ENCODE peak calls at places on chromosomes 4 and X, in ten cellular contexts. U, E, O, R, J, C, Z, V, N and M are unnamed samples.

GRCh38 chrX:147927220-147927619 is 15.5 kb downstream of the FMR1 start:
- DNase-seq in U (no peak), E (no peak), O (no peak), R (no peak), J (no peak), C (no peak), Z (no peak), V (no peak), N (no peak), M (no peak)

GRCh38 chr4:102734591-102735385 is 26.0 kb downstream of the MANBA start:
- DNase-seq in U (peak), E (no peak), O (no peak), R (no peak), J (no peak), C (no peak), Z (peak), V (peak), N (no peak), M (no peak)

GRCh38 chr4:85869156-85869555 is 394.2 kb downstream of the ARHGAP24 start:
- DNase-seq in U (no peak), E (no peak), O (no peak), R (peak), J (no peak), C (no peak), Z (peak), V (no peak), N (no peak), M (no peak)

GRCh38 chrX:122856205-122856604 is 327.9 kb upstream of the GRIA3 start:
- DNase-seq in U (no peak), E (no peak), O (no peak), R (no peak), J (no peak), C (no peak), Z (no peak), V (no peak), N (no peak), M (no peak)

GRCh38 chrX:100413231-100413630 is 3.2 kb upstream of the PCDH19 start:
- DNase-seq in U (peak), E (no peak), O (no peak), R (peak), J (peak), C (no peak), Z (peak), V (no peak), N (no peak), M (peak)

GRCh38 chr4:23476514-23477090 is 413.2 kb downstream of the PPARGC1A start:
- DNase-seq in U (no peak), E (no peak), O (no peak), R (no peak), J (no peak), C (no peak), Z (no peak), V (peak), N (no peak), M (no peak)

GRCh38 chrX:107429090-107429489 is 20.4 kb upstream of the FRMPD3 start:
- DNase-seq in U (peak), E (no peak), O (peak), R (peak), J (no peak), C (no peak), Z (peak), V (no peak), N (no peak), M (peak)

GRCh38 chrX:50920132-50920531 is 9.6 kb downstream of the BMP15 start:
- DNase-seq in U (peak), E (no peak), O (no peak), R (peak), J (no peak), C (no peak), Z (peak), V (no peak), N (no peak), M (no peak)

GRCh38 chr4:176883681-176884418 is 91.1 kb upstream of the VEGFC start:
- DNase-seq in U (peak), E (no peak), O (no peak), R (peak), J (no peak), C (no peak), Z (peak), V (peak), N (no peak), M (no peak)

GRCh38 chrX:48785525-48786214 is 720 bp upstream of the GATA1 start:
- DNase-seq in U (no peak), E (no peak), O (no peak), R (no peak), J (no peak), C (peak), Z (no peak), V (no peak), N (no peak), M (no peak)

GRCh38 chr4:180840142-180840541 is 1403.1 kb upstream of the TENM3 start:
- DNase-seq in U (no peak), E (no peak), O (no peak), R (no peak), J (no peak), C (no peak), Z (no peak), V (no peak), N (no peak), M (no peak)

GRCh38 chrX:104420907-104421306 is 145.1 kb upstream of the IL1RAPL2 start:
- DNase-seq in U (no peak), E (no peak), O (no peak), R (no peak), J (no peak), C (no peak), Z (no peak), V (no peak), N (no peak), M (no peak)

GRCh38 chr4:55554453-55555030 is 7.8 kb upstream of the CLOCK start:
- DNase-seq in U (peak), E (no peak), O (no peak), R (peak), J (no peak), C (no peak), Z (peak), V (no peak), N (no peak), M (no peak)

GRCh38 chr4:14994242-14994641 is 8.0 kb upstream of the CPEB2 start:
- DNase-seq in U (peak), E (no peak), O (no peak), R (peak), J (no peak), C (no peak), Z (peak), V (no peak), N (no peak), M (no peak)

GRCh38 chr4:89509708-89510269 is 202.2 kb upstream of the GPRIN3 start:
- DNase-seq in U (peak), E (no peak), O (no peak), R (peak), J (no peak), C (no peak), Z (peak), V (no peak), N (no peak), M (no peak)

GRCh38 chr4:40669504-40669903 is 39.8 kb upstream of the RBM47 start:
- DNase-seq in U (no peak), E (no peak), O (no peak), R (no peak), J (no peak), C (no peak), Z (no peak), V (no peak), N (no peak), M (no peak)

GRCh38 chr4:43391084-43391483 is 498.6 kb downstream of the GRXCR1 start:
- DNase-seq in U (no peak), E (no peak), O (no peak), R (no peak), J (no peak), C (no peak), Z (no peak), V (no peak), N (no peak), M (no peak)

GRCh38 chr4:54879576-54879975 is 221.8 kb downstream of the KIT start:
- DNase-seq in U (peak), E (no peak), O (no peak), R (peak), J (no peak), C (no peak), Z (peak), V (no peak), N (no peak), M (no peak)

GRCh38 chr4:6668391-6668790 is 25.3 kb upstream of the S100P start:
- DNase-seq in U (peak), E (no peak), O (no peak), R (peak), J (no peak), C (no peak), Z (peak), V (peak), N (no peak), M (no peak)

GRCh38 chrX:153807976-153808375 is 13.5 kb downstream of the SSR4 start:
- DNase-seq in U (no peak), E (no peak), O (no peak), R (no peak), J (no peak), C (no peak), Z (no peak), V (no peak), N (no peak), M (no peak)

GRCh38 chr4:189202869-189203271 is 737.8 kb upstream of the FRG1 start:
- DNase-seq in U (peak), E (no peak), O (no peak), R (peak), J (no peak), C (no peak), Z (peak), V (no peak), N (no peak), M (no peak)

GRCh38 chrX:12903646-12904045 is 2.8 kb upstream of the TLR8 start:
- DNase-seq in U (peak), E (no peak), O (no peak), R (peak), J (no peak), C (no peak), Z (no peak), V (no peak), N (no peak), M (no peak)

GRCh38 chr4:155602351-155603140 is 64.1 kb upstream of the GUCY1A1 start:
- DNase-seq in U (peak), E (no peak), O (no peak), R (no peak), J (no peak), C (no peak), Z (no peak), V (no peak), N (no peak), M (no peak)

GRCh38 chr4:77358315-77358928 is 201.4 kb downstream of the CCNG2 start:
- DNase-seq in U (peak), E (no peak), O (peak), R (peak), J (no peak), C (no peak), Z (peak), V (peak), N (peak), M (peak)

GRCh38 chr4:185656467-185656890 is 121.2 kb upstream of the PDLIM3 start:
- DNase-seq in U (peak), E (peak), O (peak), R (peak), J (peak), C (no peak), Z (peak), V (no peak), N (no peak), M (no peak)

GRCh38 chr4:168587326-168588125 is 90.7 kb downstream of the PALLD start:
- DNase-seq in U (peak), E (no peak), O (no peak), R (peak), J (no peak), C (no peak), Z (peak), V (peak), N (no peak), M (no peak)

GRCh38 chrX:102858826-102859627 is 78.0 kb upstream of the RAB40AL start:
- DNase-seq in U (peak), E (no peak), O (no peak), R (no peak), J (no peak), C (no peak), Z (no peak), V (no peak), N (no peak), M (no peak)

GRCh38 chr4:47122592-47123291 is 91.4 kb downstream of the GABRB1 start:
- DNase-seq in U (peak), E (no peak), O (peak), R (peak), J (peak), C (no peak), Z (peak), V (peak), N (peak), M (peak)

GRCh38 chr4:138671106-138671505 is 344.5 kb upstream of the NOCT start:
- DNase-seq in U (no peak), E (no peak), O (no peak), R (no peak), J (no peak), C (no peak), Z (no peak), V (no peak), N (no peak), M (no peak)

GRCh38 chr4:142563682-142564291 is 282.3 kb downstream of the INPP4B start:
- DNase-seq in U (peak), E (no peak), O (no peak), R (no peak), J (no peak), C (no peak), Z (peak), V (peak), N (no peak), M (no peak)

DNA sequence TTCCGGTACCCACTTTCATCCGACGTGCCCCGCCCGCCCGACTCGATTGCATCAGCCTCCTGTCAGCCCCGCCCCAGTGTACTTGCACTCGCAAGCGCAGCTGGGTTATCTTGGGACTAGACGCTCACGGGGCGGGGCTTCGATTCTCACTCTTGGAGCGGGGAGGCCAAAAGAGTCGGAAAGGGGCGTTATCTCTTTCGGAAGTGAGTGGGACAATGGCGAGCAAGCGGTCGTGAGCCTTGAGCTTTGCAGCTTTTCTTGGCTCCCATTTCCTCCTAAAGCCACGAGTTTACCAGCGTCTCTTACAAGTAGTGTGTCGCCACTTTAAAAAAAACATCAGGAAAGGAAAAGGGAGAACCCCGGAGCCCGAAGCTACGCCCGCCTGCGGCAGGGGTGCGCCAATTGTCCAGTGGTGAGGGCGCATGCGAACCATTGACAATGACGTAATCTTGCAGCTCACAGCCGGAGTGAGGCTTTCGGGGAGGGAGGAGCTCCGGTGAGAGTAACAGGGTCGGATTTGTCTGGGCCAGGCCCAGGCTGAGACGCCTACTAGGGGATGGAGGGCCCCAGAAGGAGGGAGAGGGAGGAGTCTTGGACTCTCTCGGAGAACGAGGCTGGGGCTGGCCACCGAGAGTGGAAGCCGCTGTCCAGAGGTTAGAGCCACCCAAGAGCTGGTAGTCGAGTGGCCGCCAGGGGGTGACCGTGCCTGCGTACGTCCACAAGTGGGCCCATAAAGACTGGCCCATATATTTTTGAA is 109.5 kb downstream of the GNL3L start:
- DNase-seq in U (peak), E (peak), O (peak), R (peak), J (peak), C (peak), Z (peak), V (peak), N (peak), M (peak)
- TF ChIP-seq CTCF in U (peak), E (peak), O (peak), R (peak), J (peak), C (no peak), Z (peak), V (peak), N (peak), M (peak)

DNA sequence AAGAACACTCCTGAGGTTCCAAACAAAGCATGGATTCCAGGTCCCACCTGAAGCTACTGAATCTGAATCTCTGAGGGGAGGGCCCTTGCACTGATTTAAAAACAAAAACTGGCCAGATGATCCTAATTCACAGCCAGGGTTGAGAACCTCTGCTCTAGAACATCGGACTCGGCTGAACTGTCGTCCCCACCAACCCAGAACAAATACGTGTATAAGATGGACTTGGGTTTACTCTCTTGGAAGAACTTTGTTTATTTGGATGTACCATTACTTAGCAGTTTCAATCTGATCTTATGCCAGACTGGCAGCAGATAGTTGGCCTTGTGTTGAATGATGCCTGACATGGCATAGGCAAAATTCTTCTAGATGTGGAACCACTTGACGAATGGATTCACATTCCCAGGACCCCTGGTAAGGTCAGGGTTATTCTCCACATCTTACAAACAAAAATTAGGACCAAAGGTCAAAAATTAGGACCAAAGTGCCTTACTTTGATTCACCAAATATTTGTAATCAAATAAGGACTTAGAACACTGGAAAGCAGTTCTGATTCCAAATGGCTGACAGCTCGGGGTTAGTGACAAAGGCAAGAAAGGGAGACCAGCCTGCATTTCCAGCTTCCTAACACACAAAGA is 29.0 kb downstream of the CHST7 start:
- DNase-seq in U (no peak), E (no peak), O (no peak), R (no peak), J (no peak), C (peak), Z (no peak), V (no peak), N (no peak), M (no peak)
- TF ChIP-seq CTCF in U (no peak), E (no peak), O (no peak), R (no peak), J (no peak), C (no peak), Z (no peak), V (no peak), N (no peak), M (no peak)

GRCh38 chrX:119181491-119181890 is 53.9 kb upstream of the KIAA1210 start:
- DNase-seq in U (no peak), E (no peak), O (no peak), R (peak), J (no peak), C (no peak), Z (peak), V (no peak), N (no peak), M (no peak)
- TF ChIP-seq CTCF in U (peak), E (no peak), O (no peak), R (peak), J (no peak), C (no peak), Z (peak), V (peak), N (peak), M (no peak)

GRCh38 chr4:74039065-74039763 is 725 bp upstream of the CXCL3 start:
- DNase-seq in U (peak), E (no peak), O (no peak), R (peak), J (no peak), C (no peak), Z (peak), V (no peak), N (no peak), M (no peak)

GRCh38 chr4:74037076-74037475 is 1.4 kb downstream of the CXCL3 start:
- DNase-seq in U (no peak), E (no peak), O (no peak), R (no peak), J (no peak), C (no peak), Z (peak), V (no peak), N (no peak), M (no peak)

GRCh38 chr4:74042681-74043080 is 4.2 kb upstream of the CXCL3 start:
- DNase-seq in U (no peak), E (no peak), O (peak), R (no peak), J (no peak), C (no peak), Z (no peak), V (no peak), N (no peak), M (no peak)

GRCh38 chr4:74041418-74041817 is 2.9 kb upstream of the CXCL3 start:
- DNase-seq in U (no peak), E (no peak), O (no peak), R (no peak), J (no peak), C (no peak), Z (no peak), V (no peak), N (no peak), M (no peak)

DNA sequence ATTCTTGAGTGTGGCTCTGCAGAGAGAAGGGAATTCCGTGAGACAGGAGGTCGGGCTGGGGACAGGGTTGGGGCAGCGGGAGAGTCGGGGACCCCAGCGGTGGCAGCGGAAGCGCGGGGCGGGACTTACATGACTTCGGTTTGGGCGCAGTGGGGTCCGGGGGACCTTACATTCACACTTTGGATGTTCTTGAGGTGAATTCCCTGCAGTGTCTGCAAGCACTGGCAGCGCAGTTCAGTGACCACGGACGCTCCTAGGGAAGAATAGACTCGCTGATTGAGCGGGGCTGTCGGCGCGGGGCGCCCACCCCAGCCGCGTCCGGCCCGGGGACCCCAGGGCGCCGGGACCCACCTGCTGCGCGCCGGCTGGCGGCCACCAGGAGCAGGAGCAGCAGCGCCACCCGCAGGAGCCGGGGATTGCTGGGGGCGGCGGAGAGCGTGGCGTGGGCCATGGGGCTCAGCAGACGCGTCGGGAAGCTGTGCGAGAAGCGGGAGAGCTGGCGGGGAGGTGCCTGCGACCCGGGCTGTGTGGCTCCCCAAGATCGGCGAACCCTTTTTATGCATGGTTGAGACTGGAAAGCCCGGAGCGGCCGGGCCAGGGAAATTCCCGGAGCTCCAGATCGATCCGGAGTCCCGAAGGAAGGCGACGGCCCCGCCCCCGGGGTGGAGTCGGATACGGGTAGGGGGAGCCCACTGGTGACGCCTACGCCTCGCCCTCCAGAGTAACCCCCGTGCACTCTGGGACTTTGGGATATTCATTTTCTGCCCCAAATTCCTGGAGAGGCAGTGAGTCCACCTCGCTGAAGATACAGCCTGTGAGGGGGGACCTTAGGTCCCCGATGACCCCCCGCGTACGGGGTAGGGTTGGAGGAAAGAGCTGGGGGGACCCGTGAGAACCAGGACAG is at the start of gene CXCL3:
- DNase-seq in U (peak), E (peak), O (peak), R (peak), J (peak), C (peak), Z (peak), V (no peak), N (peak), M (peak)
- TF ChIP-seq CTCF in U (peak), E (peak), O (peak), R (peak), J (no peak), C (no peak), Z (no peak), V (peak), N (peak), M (no peak)